ENCODE peak calls at places on chromosomes 12 and 14, in six cellular contexts. U, N, S, X, B and G are unnamed samples.

GRCh38 chr14:105204206-105204930 is 23.3 kb upstream of the NUDT14 start:
- DNase-seq in S (no peak), X (peak; percentile 19), B (peak; percentile 59), N (no peak), U (no peak), G (no peak)

GRCh38 chr14:50773632-50774541 is 57.1 kb downstream of the NIN start:
- DNase-seq in X (peak; percentile 43), B (peak; percentile 34), N (no peak), U (peak; percentile 30), S (no peak), G (peak; percentile 55)

GRCh38 chr12:104750061-104750460 is 208.0 kb downstream of the SLC41A2 start:
- DNase-seq in S (peak; percentile 17), U (no peak), X (peak; percentile 2), N (no peak), B (peak; percentile 37), G (no peak)

GRCh38 chr12:42213954-42214426 is 24.1 kb downstream of the YAF2 start:
- DNase-seq in X (no peak), S (no peak), B (peak; percentile 12), N (no peak), U (no peak), G (no peak)

GRCh38 chr14:101813171-101813759 is 51.8 kb downstream of the PPP2R5C start:
- DNase-seq in X (no peak), U (no peak), B (peak; percentile 47), N (no peak), S (no peak), G (no peak)

GRCh38 chr12:52390739-52391617 is 5.5 kb upstream of the KRT84 start:
- DNase-seq in N (no peak), X (peak; percentile 46), S (no peak), U (no peak), B (peak; percentile 22), G (peak; percentile 20)

GRCh38 chr14:53929871-53930685 is 26.5 kb downstream of the BMP4 start:
- DNase-seq in S (no peak), X (no peak), N (no peak), B (peak; percentile 25), U (no peak), G (no peak)

GRCh38 chr12:42696424-42697149 is 107.0 kb upstream of the PRICKLE1 start:
- DNase-seq in B (peak; percentile 61), X (no peak), S (no peak), N (no peak), U (no peak), G (no peak)

GRCh38 chr14:51498411-51499227 is 153.1 kb upstream of the FRMD6 start:
- DNase-seq in U (no peak), B (no peak), N (no peak), S (no peak), X (no peak), G (no peak)